ENCODE peak calls at places on chromosome 9, in ten cellular contexts. F, Y, R, C, X, P, S, A, K and E are unnamed samples.

GRCh38 chr9:133738039-133738805 is at the start of gene SARDH:
- DNase-seq in S (peak; percentile 88), Y (peak; percentile 93), P (peak; percentile 50), A (peak; percentile 5), C (peak; percentile 56), F (peak; percentile 23), X (peak; percentile 56), R (no peak), K (peak; percentile 74), E (peak; percentile 89)

GRCh38 chr9:16030513-16031185 is 477.8 kb downstream of the CCDC171 start:
- DNase-seq in S (peak; percentile 32), K (no peak), F (no peak), P (no peak), C (no peak), Y (peak; percentile 80), A (peak; percentile 92), R (peak; percentile 88), X (no peak), E (peak; percentile 74)

GRCh38 chr9:128908372-128908771 is 12.4 kb upstream of the PHYHD1 start:
- DNase-seq in Y (no peak), X (no peak), F (no peak), S (no peak), K (no peak), P (no peak), A (no peak), C (no peak), R (no peak), E (no peak)

GRCh38 chr9:83011611-83012010 is 51.3 kb downstream of the RASEF start:
- DNase-seq in S (no peak), A (peak; percentile 52), C (no peak), P (no peak), Y (peak; percentile 40), F (no peak), R (peak; percentile 30), K (no peak), X (peak; percentile 23), E (no peak)

GRCh38 chr9:109504689-109505088 is 6.6 kb upstream of the PTPN3 start:
- DNase-seq in F (no peak), Y (no peak), C (no peak), R (no peak), A (no peak), X (no peak), K (no peak), P (no peak), S (no peak), E (no peak)

GRCh38 chr9:136132500-136133050 is 13.9 kb upstream of the TMEM250 start:
- DNase-seq in A (no peak), C (no peak), R (no peak), K (no peak), Y (no peak), X (no peak), F (no peak), S (no peak), P (no peak), E (no peak)

GRCh38 chr9:125332527-125332926 is 70.9 kb downstream of the GAPVD1 start:
- DNase-seq in S (no peak), K (no peak), Y (no peak), F (no peak), R (no peak), P (no peak), C (no peak), X (no peak), A (no peak), E (no peak)

GRCh38 chr9:115814081-115814480 is 339.5 kb upstream of the PAPPA start:
- DNase-seq in F (no peak), X (no peak), C (no peak), P (no peak), S (no peak), A (no peak), K (no peak), R (no peak), Y (no peak), E (no peak)